ENCODE peak calls at places on chromosomes 4 and X, in four cellular contexts. U is fibroblast of villous mesenchyme, V is brain microvascular endothelial cell, L is fibroblast of the aortic adventitia. Z is an unnamed sample.

GRCh38 chr4:17810260-17811077 is at the start of the genes DCAF16 and NCAPG:
- DNase-seq in V (peak), L (peak), U (peak), Z (peak)

GRCh38 chr4:79678472-79679202 is 270.6 kb upstream of the GK2 start:
- DNase-seq in L (peak), U (peak), V (peak), Z (no peak)

GRCh38 chr4:98522603-98523395 is 135.6 kb downstream of the TSPAN5 start:
- DNase-seq in U (peak), V (peak), L (peak), Z (no peak)

GRCh38 chr4:1411436-1412375 is 5.5 kb upstream of the NKX1-1 start:
- DNase-seq in L (no peak), U (no peak), V (no peak), Z (no peak)

GRCh38 chrX:15943393-15943792 is 88.8 kb upstream of the AP1S2 start:
- DNase-seq in V (no peak), U (no peak), L (no peak), Z (no peak)

GRCh38 chr4:20603671-20604313 is 96.5 kb upstream of the PACRGL start:
- DNase-seq in L (peak), U (peak), V (peak), Z (peak)

GRCh38 chrX:55056820-55057690 is 17.8 kb upstream of the PAGE2B start:
- DNase-seq in L (peak), U (peak), V (peak), Z (peak)

GRCh38 chrX:10467793-10468192 is 152.6 kb downstream of the MID1 start:
- DNase-seq in U (peak), V (peak), L (no peak), Z (no peak)

GRCh38 chr4:184237612-184238011 is 19.9 kb upstream of the ENPP6 start:
- DNase-seq in U (peak), V (no peak), L (no peak), Z (no peak)

GRCh38 chrX:39874202-39874816 is 223.4 kb downstream of the BCOR start:
- DNase-seq in U (no peak), L (no peak), V (no peak), Z (no peak)

DNA sequence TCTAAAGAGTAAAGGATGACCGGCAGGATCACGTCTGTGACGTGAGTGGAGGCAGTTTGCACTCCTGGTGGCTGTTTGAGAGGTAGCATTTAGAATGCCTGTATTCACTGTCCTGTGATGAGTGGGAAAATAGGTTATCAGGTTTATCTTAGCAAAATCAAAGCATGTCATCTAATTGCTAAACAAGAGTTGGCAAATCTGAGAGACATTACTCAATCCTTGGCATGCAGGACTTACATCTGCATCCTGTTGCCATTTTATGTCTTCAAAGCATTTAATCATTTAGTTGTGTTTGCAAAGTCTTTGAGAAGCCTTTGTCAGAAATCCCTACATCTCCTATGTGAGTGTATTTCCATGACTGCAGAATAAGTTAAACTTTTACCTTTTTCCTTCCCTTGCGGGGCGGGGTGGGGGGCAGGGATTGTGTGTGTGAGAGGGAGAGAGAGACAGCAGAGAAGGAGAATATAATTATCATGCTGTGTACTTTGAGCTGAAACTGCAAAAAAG is 41.4 kb upstream of the MSANTD1 start:
- DNase-seq in V (no peak), L (peak), U (peak), Z (peak)
- TF ChIP-seq CTCF in V (no peak), L (no peak), U (no peak), Z (peak)

GRCh38 chr4:75101906-75102888 is 169.3 kb downstream of the PARM1 start:
- DNase-seq in L (no peak), U (no peak), V (no peak), Z (no peak)
- H3K4me3 ChIP-seq in L (no peak), U (no peak), V (no peak), Z (no peak)

DNA sequence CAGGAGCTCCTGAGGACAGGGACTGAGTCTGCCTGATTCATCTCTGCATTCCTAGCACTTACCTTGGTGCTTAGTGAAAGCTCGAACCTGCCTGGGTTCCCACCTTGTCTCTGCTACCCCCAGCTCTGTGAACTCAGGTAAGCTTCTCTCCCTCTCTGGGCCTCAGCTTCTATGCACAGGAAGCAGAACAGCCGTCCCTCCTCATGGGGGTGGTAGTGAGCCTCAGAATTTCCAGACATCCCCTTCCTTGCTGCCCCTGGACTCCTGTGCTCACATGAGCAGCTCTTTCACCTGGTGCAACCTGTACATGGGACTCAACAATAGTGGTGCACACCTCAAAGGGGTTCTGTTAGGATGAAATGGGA is 50.8 kb downstream of the HTRA3 start:
- DNase-seq in L (no peak), U (no peak), V (no peak), Z (no peak)
- TF ChIP-seq CTCF in L (peak), U (peak), V (peak), Z (peak)

GRCh38 chrX:48598645-48599044 is 1.4 kb downstream of the WDR13 start:
- DNase-seq in V (no peak), U (no peak), L (no peak), Z (no peak)
- H3K4me3 ChIP-seq in V (peak), U (peak), L (peak), Z (peak)

DNA sequence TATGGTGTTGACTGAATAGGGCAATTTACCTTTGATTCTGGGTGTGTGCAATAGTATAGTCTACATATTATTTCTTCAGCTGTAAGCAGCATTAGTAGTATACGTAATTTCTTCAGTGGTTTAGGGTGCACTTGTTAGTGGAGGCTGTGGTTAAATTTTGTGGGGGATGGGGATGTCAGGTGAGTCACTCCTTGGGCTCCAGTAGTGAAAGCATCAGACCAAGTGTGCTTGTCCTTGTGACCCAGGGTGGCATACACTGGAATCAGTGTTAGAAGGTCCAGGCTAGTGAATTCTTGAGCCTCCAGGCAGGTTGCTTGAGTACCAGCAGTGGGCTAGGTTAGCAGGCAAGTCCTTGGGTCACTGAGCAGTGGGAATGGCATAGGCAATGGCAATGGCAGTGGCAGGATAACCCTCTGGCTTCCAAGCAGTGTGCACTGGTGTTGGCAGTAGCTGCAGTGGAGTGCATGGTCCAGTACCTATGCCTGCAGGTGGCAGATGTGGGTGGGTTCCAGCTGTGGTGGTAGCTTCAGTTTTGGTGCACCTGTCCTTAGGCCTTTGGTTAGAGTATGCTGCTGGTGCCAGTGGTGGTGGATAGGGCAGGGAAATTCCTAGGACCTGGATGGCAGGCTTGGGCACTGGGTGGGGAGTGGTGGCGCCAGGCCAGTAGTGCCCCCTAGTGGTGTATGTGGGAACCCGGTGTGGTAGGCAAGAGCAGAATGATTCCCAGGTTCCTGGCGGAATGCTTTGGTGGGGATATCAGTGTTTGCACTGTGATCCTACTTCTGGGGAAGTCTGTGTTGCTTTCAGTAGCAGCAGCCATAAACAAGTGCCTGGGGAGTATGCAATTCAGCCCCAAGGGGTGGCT is 531.0 kb downstream of the SMARCA1 start:
- DNase-seq in V (no peak), L (no peak), U (no peak), Z (no peak)
- TF ChIP-seq CTCF in V (no peak), L (no peak), U (no peak), Z (no peak)

DNA sequence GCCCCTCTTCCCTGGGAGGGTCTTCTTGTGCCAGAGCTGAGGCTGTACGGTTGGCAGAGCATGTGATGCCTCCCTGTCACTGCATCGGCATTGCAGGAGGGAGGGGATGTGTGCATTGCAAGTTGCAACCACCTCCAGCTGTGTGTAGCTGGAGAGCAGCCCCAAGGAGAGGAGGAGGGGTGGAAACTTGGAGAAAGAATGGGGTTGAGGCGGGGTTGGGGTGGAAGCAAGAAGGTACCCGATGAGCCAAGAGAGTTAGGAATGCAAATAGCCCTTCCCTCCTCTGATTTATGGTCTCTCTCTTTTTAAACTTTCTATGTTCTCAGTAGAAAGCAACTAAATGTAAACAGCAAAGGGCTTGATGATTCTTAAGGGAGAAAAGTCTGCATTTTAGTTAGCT is 48.1 kb upstream of the MND1 start:
- DNase-seq in U (peak), V (no peak), L (peak), Z (peak)
- H3K4me3 ChIP-seq in U (no peak), V (no peak), L (no peak), Z (no peak)

DNA sequence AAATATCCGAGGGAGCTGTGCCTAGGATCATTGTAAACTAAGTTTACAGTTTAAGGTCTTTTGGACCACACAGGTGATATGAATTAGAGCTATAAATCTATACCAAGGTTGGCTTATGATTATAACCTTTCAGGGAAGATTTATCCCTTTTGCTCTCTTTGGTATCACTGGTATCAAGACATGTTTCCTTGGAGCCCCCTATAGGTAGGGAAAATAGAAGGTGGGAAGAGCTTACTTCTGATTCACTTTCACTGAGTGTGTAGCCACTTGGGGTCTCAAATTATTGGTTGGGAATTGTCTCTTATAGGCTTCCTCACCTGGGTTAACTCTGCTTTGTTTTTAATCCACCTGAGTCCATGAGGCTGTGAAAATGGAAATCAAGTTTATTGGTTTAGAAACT is 262.1 kb upstream of the NR3C2 start:
- DNase-seq in U (no peak), L (no peak), V (no peak), Z (no peak)
- TF ChIP-seq CTCF in U (no peak), L (no peak), V (no peak), Z (no peak)